ENCODE peak calls at places on chromosomes 11 and 22, in eight cellular contexts. D is fibroblast of lung, J is mucosa of descending colon, O is H9, I is mammary epithelial cell, G is foreskin keratinocyte, A is IMR-90, P is lower lobe of right lung. V is an unnamed sample.
A peak's percentile ranks its signal among the peaks of the same experiment; 100 is the strongest.

GRCh38 chr11:75198278-75198948 is 42.2 kb upstream of the TPBGL start:
- DNase-seq in D (no peak), J (no peak), O (no peak), I (peak; percentile 51), G (no peak), A (no peak), P (no peak), V (no peak)

GRCh38 chr11:119624102-119624615 is 104.8 kb downstream of the NECTIN1 start:
- DNase-seq in D (no peak), J (no peak), O (peak; percentile 68), I (no peak), G (no peak), A (no peak), P (no peak), V (no peak)

GRCh38 chr11:75200051-75200450 is 40.5 kb upstream of the TPBGL start:
- DNase-seq in D (no peak), J (peak; percentile 23), O (no peak), I (no peak), G (no peak), A (no peak), P (no peak), V (no peak)

GRCh38 chr11:67544591-67545242 is 21.5 kb upstream of the CABP2 start:
- DNase-seq in D (no peak), J (peak; percentile 74), O (no peak), I (no peak), G (no peak), A (no peak), P (no peak), V (no peak)

GRCh38 chr11:113553905-113554304 is 78.7 kb upstream of the DRD2 start:
- DNase-seq in D (no peak), J (no peak), O (no peak), I (no peak), G (no peak), A (no peak), P (no peak), V (no peak)

GRCh38 chr11:44047931-44048431 is at the start of gene ACCSL:
- DNase-seq in D (no peak), J (no peak), O (peak; percentile 18), I (no peak), G (no peak), A (no peak), P (no peak), V (peak; percentile 18)

GRCh38 chr11:73142128-73142377 is at the start of gene FCHSD2:
- DNase-seq in D (no peak), J (no peak), O (no peak), I (no peak), G (no peak), A (no peak), P (no peak), V (no peak)

GRCh38 chr11:68142028-68142412 is 20.8 kb upstream of the CHKA start:
- DNase-seq in D (no peak), J (peak; percentile 22), O (no peak), I (no peak), G (no peak), A (no peak), P (peak; percentile 69), V (peak; percentile 61)

GRCh38 chr11:126282361-126282741 is 542 bp upstream of the TIRAP start:
- DNase-seq in D (peak; percentile 41), J (peak; percentile 51), O (peak; percentile 59), I (peak; percentile 17), G (no peak), A (peak; percentile 35), P (no peak), V (peak; percentile 87)

GRCh38 chr22:49885281-49885680 is 31.6 kb downstream of the ZBED4 start:
- DNase-seq in D (no peak), J (no peak), O (no peak), I (no peak), G (no peak), A (no peak), P (no peak), V (no peak)

GRCh38 chr22:45448431-45448830 is 34.9 kb downstream of the RIBC2 start:
- DNase-seq in D (peak; percentile 76), J (peak; percentile 29), O (no peak), I (no peak), G (no peak), A (no peak), P (no peak), V (peak; percentile 92)

GRCh38 chr11:82682003-82682751 is 51.5 kb downstream of the FAM181B start:
- DNase-seq in D (peak; percentile 84), J (peak; percentile 52), O (peak; percentile 45), I (peak; percentile 62), G (peak; percentile 36), A (peak; percentile 75), P (no peak), V (no peak)

GRCh38 chr11:79054636-79055035 is 386.2 kb downstream of the TENM4 start:
- DNase-seq in D (peak; percentile 87), J (no peak), O (no peak), I (peak; percentile 43), G (no peak), A (peak; percentile 87), P (no peak), V (no peak)

GRCh38 chr11:88779551-88779950 is 286.2 kb downstream of the GRM5 start:
- DNase-seq in D (peak; percentile 77), J (no peak), O (no peak), I (peak; percentile 50), G (peak; percentile 2), A (peak; percentile 92), P (no peak), V (no peak)

GRCh38 chr22:27752771-27753170 is 48.8 kb downstream of the MN1 start:
- DNase-seq in D (no peak), J (no peak), O (no peak), I (peak; percentile 93), G (peak; percentile 68), A (no peak), P (peak; percentile 34), V (no peak)

GRCh38 chr22:22469527-22469926 is 39.0 kb downstream of the ZNF280B start:
- DNase-seq in D (no peak), J (no peak), O (no peak), I (no peak), G (no peak), A (no peak), P (no peak), V (no peak)

GRCh38 chr11:102438311-102439062 is 14.1 kb downstream of the TMEM123 start:
- DNase-seq in D (no peak), J (no peak), O (no peak), I (no peak), G (no peak), A (no peak), P (peak; percentile 61), V (peak; percentile 78)

GRCh38 chr11:111388842-111389241 is 9.8 kb upstream of the POU2AF1 start:
- DNase-seq in D (no peak), J (peak; percentile 58), O (no peak), I (peak; percentile 51), G (no peak), A (no peak), P (no peak), V (no peak)

GRCh38 chr22:45237065-45237990 is 3.4 kb downstream of the KIAA0930 start:
- DNase-seq in D (no peak), J (no peak), O (no peak), I (no peak), G (no peak), A (no peak), P (no peak), V (no peak)

GRCh38 chr11:120709808-120710207 is 198.3 kb downstream of the GRIK4 start:
- DNase-seq in D (no peak), J (no peak), O (no peak), I (no peak), G (no peak), A (no peak), P (no peak), V (no peak)

GRCh38 chr11:61752117-61752924 is at the start of gene MYRF:
- DNase-seq in D (no peak), J (peak; percentile 73), O (peak; percentile 66), I (no peak), G (no peak), A (peak; percentile 14), P (peak; percentile 61), V (peak; percentile 47)

GRCh38 chr22:44914026-44914721 is 95.6 kb downstream of the PHF21B start:
- DNase-seq in D (no peak), J (no peak), O (no peak), I (no peak), G (no peak), A (no peak), P (no peak), V (no peak)

GRCh38 chr11:32385998-32386397 is 49.3 kb downstream of the WT1 start:
- DNase-seq in D (peak; percentile 46), J (peak; percentile 49), O (peak; percentile 66), I (peak; percentile 47), G (peak; percentile 6), A (peak; percentile 41), P (no peak), V (no peak)

GRCh38 chr22:22930571-22931556 is 43.2 kb downstream of the IGLL5 start:
- DNase-seq in D (no peak), J (no peak), O (no peak), I (no peak), G (no peak), A (no peak), P (no peak), V (no peak)

GRCh38 chr22:23068832-23069385 is 1.4 kb upstream of the GNAZ start:
- DNase-seq in D (no peak), J (no peak), O (peak; percentile 12), I (no peak), G (no peak), A (no peak), P (peak; percentile 13), V (no peak)

GRCh38 chr22:29306175-29306829 is at the start of gene GAS2L1:
- DNase-seq in D (peak; percentile 80), J (peak; percentile 85), O (peak; percentile 84), I (peak; percentile 70), G (no peak), A (peak; percentile 73), P (peak; percentile 86), V (peak; percentile 83)

GRCh38 chr11:66429983-66430602 is 8.6 kb downstream of the MRPL11 start:
- DNase-seq in D (peak; percentile 77), J (peak; percentile 81), O (peak; percentile 77), I (peak; percentile 39), G (no peak), A (peak; percentile 67), P (peak; percentile 83), V (no peak)

GRCh38 chr11:779120-779954 is 2.0 kb upstream of the GATD1 start:
- DNase-seq in D (no peak), J (no peak), O (no peak), I (no peak), G (no peak), A (no peak), P (peak; percentile 43), V (no peak)
- H3K4me1 ChIP-seq in D (peaks cover 4% of the 10 kb centered on the region), J (peaks cover 29% of the 10 kb centered on the region), O (peaks cover 2% of the 10 kb centered on the region), I (peaks cover 55% of the 10 kb centered on the region), G (peaks cover 5% of the 10 kb centered on the region), A (peaks cover 19% of the 10 kb centered on the region), P (peaks cover 39% of the 10 kb centered on the region), V (peaks cover 44% of the 10 kb centered on the region)

GRCh38 chr11:12454782-12455181 is 77.4 kb downstream of the PARVA start:
- DNase-seq in D (peak; percentile 69), J (no peak), O (no peak), I (peak; percentile 50), G (no peak), A (peak; percentile 58), P (no peak), V (no peak)
- H3K4me1 ChIP-seq in D (peaks cover 42% of the 10 kb centered on the region), J (no peaks in the 10 kb centered on the region), O (peaks cover 2% of the 10 kb centered on the region), I (peaks cover 30% of the 10 kb centered on the region), G (peaks cover 29% of the 10 kb centered on the region), A (peaks cover 40% of the 10 kb centered on the region), P (peaks cover 11% of the 10 kb centered on the region), V (peaks cover 5% of the 10 kb centered on the region)

GRCh38 chr22:25762147-25762546 is 20.2 kb downstream of the MYO18B start:
- DNase-seq in D (no peak), J (no peak), O (no peak), I (no peak), G (no peak), A (no peak), P (no peak), V (no peak)
- H3K4me1 ChIP-seq in D (peaks cover 10% of the 10 kb centered on the region), J (no peaks in the 10 kb centered on the region), O (no peaks in the 10 kb centered on the region), I (peaks cover 10% of the 10 kb centered on the region), G (peaks cover 16% of the 10 kb centered on the region), A (no peaks in the 10 kb centered on the region), P (no peaks in the 10 kb centered on the region), V (peaks cover 5% of the 10 kb centered on the region)

GRCh38 chr11:35678471-35678870 is 15.9 kb downstream of the TRIM44 start:
- DNase-seq in D (no peak), J (no peak), O (no peak), I (no peak), G (no peak), A (no peak), P (no peak), V (no peak)
- H3K4me1 ChIP-seq in D (peaks cover 8% of the 10 kb centered on the region), J (peaks cover 21% of the 10 kb centered on the region), O (no peaks in the 10 kb centered on the region), I (no peaks in the 10 kb centered on the region), G (peaks cover 7% of the 10 kb centered on the region), A (peaks cover 5% of the 10 kb centered on the region), P (peaks cover 35% of the 10 kb centered on the region), V (peaks cover 22% of the 10 kb centered on the region)

V was measured in upper lobe of left lung.